ENCODE peak calls at places on chromosomes 2 and 18, in ten cellular contexts. A is upper lobe of right lung; F is psoas muscle; E is heart left ventricle; L is RWPE2; U is pancreas; C is CD8-positive, alpha-beta T cell; W is GM23338; I is HCT116; V is thoracic aorta. M is an unnamed sample.

GRCh38 chr2:225002656-225003045 is 39.6 kb downstream of the DOCK10 start:
- ATAC-seq in A (peak), F (no peak), E (no peak), L (no peak), U (no peak), C (peak), W (no peak), I (peak), V (no peak), M (no peak)

GRCh38 chr2:121492409-121492808 is 38.3 kb upstream of the RNU4ATAC start:
- ATAC-seq in A (no peak), F (no peak), E (no peak), L (no peak), U (no peak), C (no peak), W (no peak), I (no peak), V (no peak), M (no peak)

GRCh38 chr2:189002079-189002478 is 27.9 kb downstream of the COL3A1 start:
- ATAC-seq in A (no peak), F (no peak), E (no peak), L (peak), U (no peak), C (no peak), W (no peak), I (peak), V (no peak), M (no peak)

GRCh38 chr18:76378526-76379215 is 116.4 kb downstream of the ZNF516 start:
- ATAC-seq in A (no peak), F (no peak), E (no peak), L (no peak), U (no peak), C (no peak), W (no peak), I (no peak), V (no peak), M (no peak)

GRCh38 chr2:86256982-86257381 is 57.7 kb downstream of the MRPL35 start:
- ATAC-seq in A (no peak), F (no peak), E (no peak), L (no peak), U (no peak), C (no peak), W (no peak), I (no peak), V (no peak), M (no peak)

GRCh38 chr2:9982248-9982647 is 30.8 kb downstream of the GRHL1 start:
- ATAC-seq in A (no peak), F (no peak), E (peak), L (no peak), U (no peak), C (no peak), W (no peak), I (no peak), V (peak), M (peak)

GRCh38 chr2:15069149-15069548 is 436.6 kb downstream of the LRATD1 start:
- ATAC-seq in A (no peak), F (no peak), E (peak), L (no peak), U (no peak), C (no peak), W (peak), I (no peak), V (no peak), M (peak)

GRCh38 chr2:29241955-29242565 is 126.8 kb downstream of the CLIP4 start:
- ATAC-seq in A (no peak), F (no peak), E (no peak), L (no peak), U (no peak), C (no peak), W (no peak), I (no peak), V (no peak), M (no peak)

GRCh38 chr2:128594953-128595677 is 276.4 kb upstream of the HS6ST1 start:
- ATAC-seq in A (no peak), F (no peak), E (no peak), L (no peak), U (peak), C (no peak), W (no peak), I (no peak), V (no peak), M (no peak)

GRCh38 chr2:46562451-46562841 is 83.1 kb downstream of the TMEM247 start:
- ATAC-seq in A (no peak), F (no peak), E (no peak), L (no peak), U (no peak), C (no peak), W (no peak), I (no peak), V (no peak), M (no peak)

GRCh38 chr2:79159030-79159429 is 523 bp downstream of the REG3A start:
- ATAC-seq in A (no peak), F (no peak), E (no peak), L (no peak), U (no peak), C (no peak), W (no peak), I (no peak), V (no peak), M (no peak)

GRCh38 chr18:31741096-31741735 is 19.5 kb downstream of the SLC25A52 start:
- ATAC-seq in A (peak), F (peak), E (no peak), L (no peak), U (peak), C (peak), W (peak), I (peak), V (no peak), M (no peak)

GRCh38 chr2:43136862-43137261 is 89.5 kb downstream of the ZFP36L2 start:
- ATAC-seq in A (peak), F (no peak), E (no peak), L (no peak), U (no peak), C (peak), W (no peak), I (no peak), V (no peak), M (no peak)

GRCh38 chr2:11655495-11655894 is 14.5 kb downstream of the NTSR2 start:
- ATAC-seq in A (no peak), F (no peak), E (no peak), L (no peak), U (no peak), C (no peak), W (no peak), I (no peak), V (no peak), M (no peak)

GRCh38 chr2:61889212-61889956 is 928 bp upstream of the CCT4 start:
- ATAC-seq in A (no peak), F (peak), E (no peak), L (no peak), U (peak), C (no peak), W (no peak), I (peak), V (no peak), M (no peak)

GRCh38 chr2:37916512-37917082 is 8.5 kb upstream of the RMDN2 start:
- ATAC-seq in A (peak), F (peak), E (peak), L (peak), U (peak), C (no peak), W (no peak), I (no peak), V (no peak), M (peak)

GRCh38 chr2:112959109-112959591 is 18.7 kb upstream of the IL36G start:
- ATAC-seq in A (no peak), F (no peak), E (no peak), L (no peak), U (no peak), C (no peak), W (peak), I (peak), V (no peak), M (no peak)

GRCh38 chr2:159939946-159940345 is 122.5 kb downstream of the PLA2R1 start:
- ATAC-seq in A (no peak), F (no peak), E (no peak), L (peak), U (no peak), C (no peak), W (no peak), I (peak), V (no peak), M (no peak)

GRCh38 chr2:53786371-53787254 is at the start of the genes ASB3 and ERLEC1:
- ATAC-seq in A (peak), F (peak), E (peak), L (peak), U (peak), C (peak), W (peak), I (peak), V (peak), M (peak)

GRCh38 chr2:177939211-177939610 is 133.4 kb downstream of the PDE11A start:
- ATAC-seq in A (no peak), F (no peak), E (no peak), L (no peak), U (no peak), C (no peak), W (no peak), I (no peak), V (no peak), M (no peak)

GRCh38 chr18:11112218-11112750 is 37.1 kb downstream of the PIEZO2 start:
- ATAC-seq in A (no peak), F (no peak), E (no peak), L (no peak), U (no peak), C (no peak), W (no peak), I (no peak), V (no peak), M (no peak)

GRCh38 chr18:24514439-24514838 is 54.0 kb downstream of the HRH4 start:
- ATAC-seq in A (peak), F (no peak), E (no peak), L (peak), U (no peak), C (no peak), W (peak), I (peak), V (no peak), M (no peak)

GRCh38 chr2:114066186-114066747 is 176.4 kb downstream of the ACTR3 start:
- ATAC-seq in A (no peak), F (no peak), E (no peak), L (no peak), U (peak), C (no peak), W (no peak), I (no peak), V (no peak), M (no peak)

GRCh38 chr2:80256396-80257167 is 48.0 kb downstream of the LRRTM1 start:
- ATAC-seq in A (peak), F (no peak), E (no peak), L (no peak), U (no peak), C (no peak), W (peak), I (no peak), V (no peak), M (no peak)

GRCh38 chr2:101775636-101776035 is 78.1 kb downstream of the MAP4K4 start:
- ATAC-seq in A (no peak), F (no peak), E (no peak), L (no peak), U (no peak), C (no peak), W (no peak), I (no peak), V (no peak), M (no peak)

GRCh38 chr18:2717407-2717806 is 61.9 kb downstream of the SMCHD1 start:
- ATAC-seq in A (no peak), F (no peak), E (peak), L (no peak), U (no peak), C (no peak), W (no peak), I (no peak), V (no peak), M (no peak)

GRCh38 chr2:9554841-9555337 is 741 bp downstream of the ADAM17 start:
- ATAC-seq in A (peak), F (no peak), E (peak), L (no peak), U (no peak), C (peak), W (no peak), I (no peak), V (no peak), M (no peak)

GRCh38 chr2:135815269-135815668 is 21.7 kb downstream of the LCT start:
- ATAC-seq in A (no peak), F (no peak), E (no peak), L (no peak), U (no peak), C (no peak), W (no peak), I (no peak), V (no peak), M (no peak)

DNA sequence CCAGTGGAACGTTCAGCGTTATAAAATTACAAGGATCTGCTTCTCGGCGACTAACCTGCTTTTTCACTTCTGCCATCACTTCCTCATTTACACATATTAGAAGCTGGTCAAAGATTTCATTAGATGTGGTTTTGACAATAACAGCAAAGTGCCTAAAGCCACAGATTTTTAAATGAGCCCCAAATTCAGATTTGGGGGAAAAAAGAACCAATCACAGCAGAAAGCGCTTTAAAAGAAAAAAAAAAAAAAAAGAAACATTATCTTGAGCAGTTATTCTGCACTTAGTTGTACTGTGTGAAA is 167.4 kb downstream of the TCF4 start:
- ATAC-seq in A (no peak), F (no peak), E (no peak), L (no peak), U (no peak), C (no peak), W (no peak), I (no peak), V (no peak), M (no peak)
- H3K4me3 ChIP-seq in A (peak), F (peak), E (no peak), L (no peak), U (peak), C (no peak), W (peak), I (no peak), V (peak), M (peak)

DNA sequence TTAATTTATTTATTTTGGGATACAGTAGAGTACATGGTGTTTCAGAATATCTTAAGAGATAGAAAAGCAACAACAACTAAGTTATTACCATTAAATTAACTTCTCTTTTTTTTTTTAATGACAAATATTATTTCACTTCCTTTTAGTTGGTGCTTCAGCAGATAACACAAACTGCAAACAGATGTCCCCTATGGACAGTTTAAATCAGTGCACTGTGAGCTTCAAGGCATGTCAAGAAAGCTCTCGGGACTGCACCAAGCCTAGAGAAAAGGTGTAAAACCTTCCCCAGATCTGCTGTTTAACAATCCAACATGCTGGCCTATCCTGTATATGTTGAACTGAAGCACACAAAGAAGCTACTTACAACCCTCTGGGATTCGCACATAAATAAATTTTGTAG is 122.7 kb downstream of the TCF4 start:
- ATAC-seq in A (no peak), F (no peak), E (no peak), L (no peak), U (no peak), C (no peak), W (peak), I (no peak), V (no peak), M (no peak)
- TF ChIP-seq CTCF in A (no peak), F (no peak), E (no peak), L (no peak), U (no peak), C (no peak), W (no peak), I (no peak), V (no peak), M (no peak)

GRCh38 chr2:147294825-147295392 is 549.9 kb upstream of the ACVR2A start:
- ATAC-seq in A (no peak), F (no peak), E (no peak), L (peak), U (peak), C (no peak), W (no peak), I (peak), V (no peak), M (no peak)

GRCh38 chr2:147297820-147298219 is 547.0 kb upstream of the ACVR2A start:
- ATAC-seq in A (no peak), F (no peak), E (no peak), L (no peak), U (no peak), C (no peak), W (no peak), I (no peak), V (no peak), M (no peak)

DNA sequence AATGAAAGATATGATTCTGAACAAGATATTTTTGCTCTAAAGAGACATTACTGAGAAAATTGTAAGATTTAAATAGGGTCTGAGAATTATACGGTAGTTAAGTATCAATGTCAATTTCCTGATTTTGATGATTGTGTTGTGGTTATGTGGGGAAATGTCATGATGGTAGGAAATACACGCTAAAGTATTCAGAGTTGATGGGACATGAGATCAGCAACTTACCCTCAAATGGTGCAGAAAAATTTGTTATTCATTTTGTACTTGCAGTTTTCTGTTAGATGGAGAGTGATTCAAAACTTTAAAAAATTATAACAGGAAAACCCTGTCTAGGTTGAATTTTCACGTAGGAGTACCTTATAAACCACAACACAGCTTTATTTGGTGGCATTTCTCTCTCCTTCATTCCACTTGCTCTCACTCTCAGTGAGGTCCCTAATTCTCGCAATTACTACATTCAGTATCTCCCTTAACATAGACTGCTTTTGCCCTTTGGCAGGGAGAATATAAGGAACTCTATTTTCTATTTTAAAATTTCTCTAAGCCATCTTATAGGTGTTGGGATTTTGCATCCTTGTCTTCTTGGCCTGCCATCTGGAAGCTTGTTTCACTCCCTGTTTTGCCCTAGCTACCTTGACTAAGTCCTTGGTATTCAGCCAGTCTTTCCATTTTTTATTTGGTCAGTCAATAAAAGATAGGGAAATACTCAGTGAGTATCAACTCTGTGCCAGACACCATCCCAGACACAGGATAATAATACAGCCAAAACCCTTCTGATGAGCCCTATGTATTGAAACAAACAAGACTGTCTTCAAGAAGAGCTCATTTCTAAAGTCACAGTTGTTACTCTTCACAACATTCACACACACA is 550.6 kb upstream of the ACVR2A start:
- ATAC-seq in A (no peak), F (no peak), E (no peak), L (no peak), U (peak), C (no peak), W (no peak), I (peak), V (no peak), M (no peak)
- H3K4me3 ChIP-seq in A (no peak), F (no peak), E (no peak), L (no peak), U (no peak), C (no peak), W (no peak), I (no peak), V (no peak), M (no peak)

DNA sequence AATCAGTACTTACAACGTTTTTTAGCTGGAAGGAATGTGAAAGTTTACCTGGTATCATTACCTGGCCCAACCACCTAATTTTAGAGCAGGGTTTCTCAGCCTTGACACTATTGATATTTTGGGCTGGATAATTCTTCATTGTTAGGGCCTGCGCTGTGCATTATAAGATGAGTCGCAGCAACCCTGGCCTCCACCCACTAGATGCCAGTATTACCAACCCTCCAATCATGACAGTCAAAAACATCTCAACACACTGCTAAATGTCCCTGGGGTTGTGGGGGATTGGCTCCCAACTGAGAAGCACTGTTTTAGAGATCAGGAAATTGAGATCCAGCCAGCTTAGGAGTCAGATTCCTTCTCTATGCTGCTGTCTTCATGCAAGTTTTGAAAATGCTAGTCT is 265.3 kb upstream of the TCF4 start:
- ATAC-seq in A (no peak), F (no peak), E (no peak), L (no peak), U (no peak), C (no peak), W (peak), I (no peak), V (no peak), M (no peak)
- TF ChIP-seq CTCF in A (no peak), F (no peak), E (no peak), L (no peak), U (no peak), C (no peak), W (peak), I (no peak), V (no peak), M (no peak)

M was measured in gastroesophageal sphincter.